ENCODE peak calls at places on chromosome 22, in ten cellular contexts. T is stimulated activated CD4-positive, alpha-beta T cell treated with anti-CD3 and anti-CD28 coated beads, Interleukin-2, amount 100 ng/mL, for 24 hours; H is naive thymus-derived CD8-positive, alpha-beta T cell; F is LNCaP clone FGC; X is fibroblast of lung; S is fibroblast of villous mesenchyme; A is activated CD4-positive, CD25-positive, alpha-beta regulatory T cell; Q is memory B cell; J is retinal pigment epithelial cell; U is AG04450. O is an unnamed sample.

GRCh38 chr22:26887456-26887855 is 230.1 kb downstream of the MIAT start:
- DNase-seq in J (peak), X (peak), S (peak), A (no peak), H (no peak), F (no peak), Q (no peak), T (no peak), U (peak), O (peak)

GRCh38 chr22:31244044-31244942 is 32.2 kb downstream of the LIMK2 start:
- DNase-seq in X (peak), F (no peak), J (peak), T (no peak), H (no peak), A (no peak), S (peak), Q (no peak), U (peak), O (peak)

GRCh38 chr22:37535159-37535558 is 15.9 kb upstream of the CARD10 start:
- DNase-seq in Q (no peak), S (no peak), H (no peak), U (no peak), A (no peak), X (no peak), F (no peak), T (no peak), J (no peak), O (no peak)

GRCh38 chr22:49216579-49216978 is 611.1 kb downstream of the BRD1 start:
- DNase-seq in H (no peak), J (no peak), U (no peak), T (peak), A (no peak), S (no peak), F (no peak), X (no peak), Q (no peak), O (no peak)

GRCh38 chr22:36860821-36861659 is at the start of gene NCF4:
- DNase-seq in J (no peak), F (no peak), H (no peak), S (no peak), T (peak), U (no peak), A (peak), Q (peak), X (no peak), O (no peak)

GRCh38 chr22:22711532-22711913 is 67.1 kb downstream of the GGTLC2 start:
- DNase-seq in X (no peak), F (no peak), H (no peak), Q (no peak), U (no peak), J (no peak), S (no peak), A (no peak), T (no peak), O (no peak)

GRCh38 chr22:37482244-37482643 is 3.9 kb downstream of the MFNG start:
- DNase-seq in F (no peak), J (no peak), Q (no peak), T (no peak), S (no peak), H (no peak), U (no peak), A (no peak), X (no peak), O (no peak)

GRCh38 chr22:45783021-45783420 is 111.4 kb downstream of the ATXN10 start:
- DNase-seq in T (no peak), X (no peak), A (no peak), J (no peak), Q (no peak), H (no peak), U (no peak), F (no peak), S (no peak), O (no peak)

GRCh38 chr22:45096256-45096907 is 67.3 kb upstream of the NUP50 start:
- DNase-seq in Q (peak), U (no peak), A (no peak), T (peak), X (peak), S (peak), F (peak), J (no peak), H (peak), O (no peak)

GRCh38 chr22:47177334-47177815 is 414.9 kb downstream of the TBC1D22A start:
- DNase-seq in H (no peak), F (no peak), Q (no peak), X (no peak), S (no peak), U (no peak), T (no peak), A (no peak), J (no peak), O (no peak)

GRCh38 chr22:29456211-29456671 is 17.9 kb downstream of the RFPL1 start:
- DNase-seq in X (no peak), S (no peak), J (no peak), U (no peak), H (no peak), Q (no peak), T (no peak), F (no peak), A (no peak), O (no peak)

GRCh38 chr22:43485717-43486116 is 73.9 kb downstream of the MPPED1 start:
- DNase-seq in Q (no peak), T (no peak), A (no peak), S (no peak), F (no peak), J (no peak), H (no peak), U (no peak), X (no peak), O (no peak)

O was measured in amniotic stem cell.